ENCODE peak calls at places on chromosome 12, in eight cellular contexts. W is colonic mucosa, H is cardiac fibroblast, G is lung, B is NB4, K is PC-9, U is endodermal cell, D is HCT116. A is an unnamed sample.

GRCh38 chr12:127548123-127548553 is 718.8 kb upstream of the TMEM132C start:
- DNase-seq in U (no peak), B (no peak), K (no peak), D (no peak), G (no peak), W (no peak), H (no peak), A (no peak)

GRCh38 chr12:55467836-55468235 is 2.1 kb downstream of the OR6C70 start:
- DNase-seq in U (no peak), W (no peak), B (no peak), H (no peak), G (no peak), K (no peak), D (no peak), A (peak)

GRCh38 chr12:27705263-27705662 is 5.4 kb upstream of the MRPS35 start:
- DNase-seq in W (no peak), U (peak), K (no peak), B (peak), G (no peak), H (no peak), D (no peak), A (no peak)

GRCh38 chr12:47770086-47770726 is 2.8 kb upstream of the SLC48A1 start:
- DNase-seq in U (no peak), D (no peak), W (no peak), K (peak), H (peak), G (no peak), B (peak), A (no peak)

GRCh38 chr12:81991868-81992267 is 232.7 kb upstream of the PPFIA2 start:
- DNase-seq in H (no peak), U (no peak), D (no peak), G (no peak), K (no peak), B (no peak), W (no peak), A (no peak)

GRCh38 chr12:14950982-14951746 is 10.2 kb downstream of the ARHGDIB start:
- DNase-seq in K (peak), B (no peak), W (peak), D (peak), H (peak), G (no peak), U (peak), A (no peak)

GRCh38 chr12:108858399-108859074 is 1.2 kb upstream of the SSH1 start:
- DNase-seq in W (peak), D (no peak), U (peak), G (no peak), H (peak), K (no peak), B (peak), A (no peak)

GRCh38 chr12:6827437-6827894 is 741 bp upstream of the P3H3 start:
- DNase-seq in G (peak), W (peak), H (peak), D (peak), K (no peak), U (peak), B (peak), A (no peak)

GRCh38 chr12:49633703-49634311 is 10.4 kb downstream of the PRPF40B start:
- DNase-seq in U (no peak), H (no peak), W (no peak), G (no peak), K (no peak), B (no peak), D (no peak), A (no peak)

GRCh38 chr12:71710276-71711125 is 24.6 kb downstream of the TMEM19 start:
- DNase-seq in B (no peak), H (peak), D (peak), W (no peak), G (no peak), U (no peak), K (peak), A (no peak)

GRCh38 chr12:48078901-48079300 is 27.0 kb downstream of the SENP1 start:
- DNase-seq in W (no peak), B (peak), D (no peak), U (no peak), K (peak), H (peak), G (no peak), A (no peak)

GRCh38 chr12:111248221-111248620 is 120.7 kb downstream of the PHETA1 start:
- DNase-seq in W (no peak), B (peak), G (peak), U (peak), H (peak), K (no peak), D (no peak), A (no peak)

GRCh38 chr12:5076761-5077160 is 33.1 kb downstream of the KCNA5 start:
- DNase-seq in G (no peak), D (no peak), H (no peak), W (no peak), B (no peak), U (no peak), K (no peak), A (no peak)

GRCh38 chr12:110931315-110931728 is 10.9 kb upstream of the MYL2 start:
- DNase-seq in H (peak), K (no peak), G (no peak), D (no peak), U (peak), W (no peak), B (no peak), A (no peak)

GRCh38 chr12:91662021-91662420 is 479.4 kb upstream of the DCN start:
- DNase-seq in G (no peak), U (no peak), D (no peak), W (no peak), H (peak), K (no peak), B (no peak), A (no peak)

GRCh38 chr12:77686760-77687159 is 143.9 kb upstream of the NAV3 start:
- DNase-seq in W (no peak), G (no peak), U (no peak), H (peak), K (no peak), B (peak), D (no peak), A (no peak)

GRCh38 chr12:107670999-107671643 is 14.5 kb upstream of the PWP1 start:
- DNase-seq in D (peak), W (peak), B (peak), U (peak), G (no peak), K (no peak), H (peak), A (peak)

GRCh38 chr12:132747395-132747794 is 14.2 kb downstream of the ANKLE2 start:
- DNase-seq in W (no peak), U (no peak), D (no peak), G (no peak), H (no peak), K (no peak), B (no peak), A (no peak)

GRCh38 chr12:107776171-107776570 is 1.7 kb downstream of the ASCL4 start:
- DNase-seq in U (no peak), B (no peak), D (no peak), H (no peak), K (no peak), G (no peak), W (no peak), A (no peak)

GRCh38 chr12:113456199-113456598 is 15.5 kb downstream of the LHX5 start:
- DNase-seq in B (no peak), D (no peak), G (no peak), U (peak), K (peak), H (no peak), W (no peak), A (no peak)
- H3K4me3 ChIP-seq in B (no peak), D (no peak), G (no peak), U (no peak), K (no peak), H (no peak), W (no peak), A (no peak)

GRCh38 chr12:45232146-45232731 is 16.3 kb downstream of the ANO6 start:
- DNase-seq in B (no peak), U (no peak), K (no peak), D (no peak), H (no peak), G (no peak), W (no peak), A (no peak)
- H3K4me3 ChIP-seq in B (no peak), U (no peak), K (peak), D (no peak), H (no peak), G (no peak), W (no peak), A (no peak)

GRCh38 chr12:2053675-2054070 is 886 bp downstream of the CACNA1C start:
- DNase-seq in U (peak), D (no peak), W (no peak), G (no peak), H (peak), B (no peak), K (no peak), A (no peak)

GRCh38 chr12:2054091-2055018 is 1.6 kb downstream of the CACNA1C start:
- DNase-seq in D (no peak), H (no peak), G (no peak), B (no peak), W (no peak), U (peak), K (no peak), A (no peak)

GRCh38 chr12:2051700-2052625 is 824 bp upstream of the CACNA1C start:
- DNase-seq in B (no peak), W (no peak), U (peak), H (no peak), D (no peak), G (no peak), K (no peak), A (no peak)

GRCh38 chr12:2049604-2050540 is 2.9 kb upstream of the CACNA1C start:
- DNase-seq in G (no peak), H (peak), K (no peak), B (peak), D (no peak), W (no peak), U (no peak), A (no peak)

DNA sequence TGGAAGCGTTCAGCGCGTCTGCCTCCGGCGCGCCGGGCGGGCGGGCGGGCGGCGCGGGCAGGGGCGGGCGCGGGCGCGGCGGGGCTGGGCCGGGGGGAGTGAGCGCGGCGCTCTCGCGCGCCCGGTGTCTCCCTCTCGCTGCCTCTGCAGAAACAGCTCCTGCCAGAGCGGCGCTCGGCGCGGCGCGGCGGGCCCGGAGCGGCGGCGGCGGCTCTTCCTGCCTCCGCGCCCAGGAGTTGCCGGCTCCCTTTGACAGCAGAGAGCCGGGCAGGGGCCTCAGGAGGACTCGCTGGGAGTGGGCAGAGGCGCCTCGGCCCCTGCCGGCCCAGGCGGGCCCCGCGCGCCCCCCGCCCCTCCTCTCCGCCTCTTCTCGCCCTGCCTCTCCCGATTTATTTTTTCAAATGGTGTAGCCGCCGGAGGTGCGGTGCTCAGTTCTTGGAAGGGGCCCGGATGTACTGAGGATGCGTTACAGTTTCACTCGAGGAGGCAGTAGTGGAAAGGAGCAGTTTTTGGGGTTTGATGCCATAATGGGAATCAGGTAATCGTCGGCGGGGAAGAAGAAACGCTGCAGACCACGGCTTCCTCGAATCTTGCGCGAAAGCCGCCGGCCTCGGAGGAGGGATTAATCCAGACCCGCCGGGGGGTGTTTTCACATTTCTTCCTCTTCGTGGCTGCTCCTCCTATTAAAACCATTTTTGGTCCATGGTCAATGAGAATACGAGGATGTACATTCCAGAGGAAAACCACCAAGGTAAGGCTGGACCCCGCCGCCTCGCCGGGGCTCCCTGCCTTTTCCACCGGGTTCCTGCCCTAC is at the start of gene CACNA1C:
- DNase-seq in D (no peak), U (peak), W (peak), B (peak), H (peak), K (no peak), G (no peak), A (peak)
- H3K4me3 ChIP-seq in D (peak), U (peak), W (peak), B (no peak), H (peak), K (no peak), G (peak), A (no peak)

GRCh38 chr12:118830251-118830650 is 151.1 kb upstream of the SRRM4 start:
- DNase-seq in K (no peak), B (no peak), D (no peak), G (no peak), U (no peak), W (no peak), H (no peak), A (no peak)
- H3K4me3 ChIP-seq in K (no peak), B (no peak), D (no peak), G (no peak), U (no peak), W (no peak), H (no peak), A (no peak)

GRCh38 chr12:16587514-16587913 is 18.4 kb downstream of the LMO3 start:
- DNase-seq in K (no peak), D (no peak), W (no peak), H (no peak), G (no peak), U (no peak), B (no peak), A (no peak)
- H3K4me3 ChIP-seq in K (no peak), D (no peak), W (no peak), H (no peak), G (no peak), U (no peak), B (no peak), A (no peak)

GRCh38 chr12:75900781-75901254 is 130.8 kb downstream of the PHLDA1 start:
- DNase-seq in G (no peak), H (no peak), U (no peak), B (no peak), W (no peak), K (no peak), D (no peak), A (no peak)

GRCh38 chr12:75908961-75909699 is 122.4 kb downstream of the PHLDA1 start:
- DNase-seq in K (no peak), W (peak), H (peak), U (no peak), G (peak), D (no peak), B (no peak), A (no peak)

GRCh38 chr12:75909714-75910451 is 121.7 kb downstream of the PHLDA1 start:
- DNase-seq in W (no peak), G (no peak), B (no peak), H (peak), D (no peak), U (no peak), K (no peak), A (no peak)

GRCh38 chr12:75910452-75910722 is 121.2 kb downstream of the PHLDA1 start:
- DNase-seq in G (no peak), K (no peak), D (no peak), U (no peak), W (no peak), B (no peak), H (no peak), A (no peak)

GRCh38 chr12:75905975-75906374 is 125.6 kb downstream of the PHLDA1 start:
- DNase-seq in K (no peak), U (no peak), G (no peak), W (no peak), H (no peak), B (no peak), D (no peak), A (no peak)
- H3K4me3 ChIP-seq in K (no peak), U (no peak), G (no peak), W (no peak), H (no peak), B (no peak), D (no peak), A (no peak)

DNA sequence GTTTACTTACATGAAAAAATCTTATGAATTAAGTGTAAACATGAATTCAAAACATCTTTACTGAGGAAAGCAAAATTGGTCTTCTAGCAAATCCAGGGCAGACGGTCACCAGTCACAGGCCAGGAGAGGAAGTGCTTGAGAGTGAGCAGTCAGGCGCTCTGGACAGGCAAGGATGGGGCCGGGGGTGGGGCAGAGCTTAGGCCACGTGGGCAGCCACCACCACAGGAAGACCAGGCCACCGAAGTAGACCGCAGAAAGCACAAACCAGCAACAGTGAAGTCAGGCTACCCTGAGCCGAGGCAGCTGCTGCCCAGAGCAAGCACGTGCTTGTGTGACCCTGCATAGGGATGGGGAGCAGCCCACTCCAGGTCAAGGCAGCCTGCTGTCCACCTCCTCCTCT is 33.5 kb downstream of the SLC6A12 start:
- DNase-seq in D (no peak), B (peak), H (peak), G (no peak), K (no peak), W (peak), U (no peak), A (peak)
- H3K4me3 ChIP-seq in D (no peak), B (no peak), H (no peak), G (no peak), K (no peak), W (no peak), U (no peak), A (no peak)

DNA sequence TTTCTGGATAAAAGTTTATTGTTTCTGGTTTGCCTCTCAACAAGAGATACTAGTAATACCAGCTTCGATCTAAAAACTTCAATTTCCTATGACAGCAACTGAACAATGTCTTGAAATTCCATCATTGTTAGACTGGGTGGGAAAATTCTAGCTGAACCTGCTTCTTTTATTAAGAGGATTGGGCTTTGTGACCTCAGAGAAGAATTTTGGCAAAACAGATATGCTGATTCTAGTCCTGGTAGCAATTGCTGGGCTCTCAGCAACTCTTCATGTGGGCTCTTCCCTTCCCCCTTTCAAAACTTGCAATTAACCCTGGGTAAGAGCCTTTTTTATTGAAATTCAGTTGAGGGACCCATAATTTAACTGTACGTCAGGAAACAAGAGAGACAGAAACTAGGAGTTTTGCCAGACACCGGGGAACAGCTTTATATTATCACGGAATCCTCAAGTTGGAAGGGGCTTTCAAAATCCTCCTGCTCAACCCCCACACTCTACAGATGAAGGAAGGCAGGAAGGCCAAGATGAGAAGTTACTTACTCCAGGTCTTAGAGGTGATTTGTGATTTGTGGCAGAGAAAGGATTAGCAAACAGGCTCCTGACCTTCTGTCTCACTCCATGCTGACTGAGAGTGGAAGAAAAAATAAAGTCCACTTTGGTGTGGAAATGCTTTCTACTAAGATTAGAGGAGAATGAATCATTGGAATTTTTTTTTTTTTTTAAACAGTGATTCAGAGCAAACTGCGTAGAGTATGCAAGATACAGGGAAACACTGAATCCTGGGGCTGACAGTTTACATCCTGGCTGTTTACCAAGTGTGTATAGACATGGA is 239.0 kb upstream of the ATP2B1 start:
- DNase-seq in D (no peak), B (no peak), U (peak), K (peak), W (no peak), H (peak), G (no peak), A (no peak)
- H3K4me3 ChIP-seq in D (no peak), B (no peak), U (no peak), K (peak), W (no peak), H (no peak), G (no peak), A (no peak)